ENCODE peak calls at places on chromosomes 2 and 18, in six cellular contexts. R is neural progenitor cell, I is GM23248, W is GM23338, Q is SK-N-SH, L is PC-3. C is an unnamed sample. For H3F3A, the result is how much of the 10 kb centered on the place peaks cover.

GRCh38 chr18:2442726-2443275 is 128.5 kb downstream of the METTL4 start:
- DNase-seq in R (no peak), I (peak), W (no peak), Q (no peak), L (peak), C (no peak)

GRCh38 chr18:56112013-56112749 is 524.2 kb upstream of the TCF4 start:
- DNase-seq in R (no peak), I (peak), W (no peak), Q (no peak), L (peak), C (no peak)

GRCh38 chr2:241668839-241669238 is 17.8 kb downstream of the DTYMK start:
- DNase-seq in R (no peak), I (no peak), W (no peak), Q (no peak), L (no peak), C (no peak)

GRCh38 chr2:75466708-75467311 is 93.9 kb downstream of the EVA1A start:
- DNase-seq in R (peak), I (peak), W (peak), Q (peak), L (peak), C (no peak)

GRCh38 chr2:131035112-131035825 is 58.0 kb downstream of the FAM168B start:
- DNase-seq in R (no peak), I (peak), W (peak), Q (peak), L (no peak), C (no peak)

GRCh38 chr18:74982946-74983635 is 225.8 kb downstream of the PTGR3 start:
- DNase-seq in R (no peak), I (no peak), W (no peak), Q (no peak), L (no peak), C (no peak)

GRCh38 chr2:178109813-178110212 is 2.4 kb upstream of the RBM45 start:
- DNase-seq in R (peak), I (peak), W (peak), Q (peak), L (peak), C (peak)

GRCh38 chr2:240925576-240926515 is 19.7 kb downstream of the CROCC2 start:
- DNase-seq in R (no peak), I (no peak), W (no peak), Q (peak), L (no peak), C (no peak)

GRCh38 chr2:12501469-12502147 is 215.1 kb upstream of the TRIB2 start:
- DNase-seq in R (no peak), I (peak), W (no peak), Q (no peak), L (peak), C (peak)

GRCh38 chr18:51030537-51031258 is 685 bp downstream of the SMAD4 start:
- DNase-seq in R (peak), I (peak), W (peak), Q (peak), L (peak), C (peak)

GRCh38 chr2:176156301-176156958 is 677 bp upstream of the HOXD3 start:
- DNase-seq in R (no peak), I (no peak), W (peak), Q (peak), L (no peak), C (no peak)

GRCh38 chr2:236720974-236721600 is 151.5 kb downstream of the ACKR3 start:
- DNase-seq in R (no peak), I (no peak), W (no peak), Q (peak), L (no peak), C (no peak)

GRCh38 chr18:22175326-22175725 is 5.9 kb downstream of the GATA6 start:
- DNase-seq in R (no peak), I (no peak), W (no peak), Q (no peak), L (no peak), C (no peak)

GRCh38 chr2:105788670-105789290 is 44.1 kb downstream of the NCK2 start:
- DNase-seq in R (no peak), I (no peak), W (no peak), Q (no peak), L (no peak), C (no peak)

GRCh38 chr2:12430036-12430795 is 286.5 kb upstream of the TRIB2 start:
- DNase-seq in R (no peak), I (peak), W (no peak), Q (no peak), L (peak), C (no peak)

GRCh38 chr2:187702157-187702556 is 147.9 kb upstream of the TFPI start:
- DNase-seq in R (no peak), I (no peak), W (peak), Q (no peak), L (no peak), C (no peak)

GRCh38 chr2:209380278-209380677 is 43.6 kb upstream of the MAP2 start:
- DNase-seq in R (no peak), I (no peak), W (no peak), Q (no peak), L (peak), C (peak)

GRCh38 chr2:217248312-217248935 is 388.6 kb upstream of the TNP1 start:
- DNase-seq in R (no peak), I (no peak), W (peak), Q (peak), L (no peak), C (no peak)

GRCh38 chr2:232204457-232204931 is 174.1 kb upstream of the ALPP start:
- DNase-seq in R (peak), I (peak), W (no peak), Q (no peak), L (no peak), C (no peak)

GRCh38 chr2:146544701-146545100 is 1300.1 kb upstream of the ACVR2A start:
- DNase-seq in R (no peak), I (no peak), W (no peak), Q (no peak), L (no peak), C (no peak)

GRCh38 chr2:239184179-239184578 is 216.6 kb downstream of the HDAC4 start:
- DNase-seq in R (no peak), I (no peak), W (no peak), Q (no peak), L (no peak), C (no peak)

GRCh38 chr18:48153641-48154481 is 223.4 kb upstream of the SMAD2 start:
- DNase-seq in R (no peak), I (peak), W (no peak), Q (no peak), L (peak), C (no peak)

GRCh38 chr2:67446504-67446911 is 49.4 kb downstream of the ETAA1 start:
- DNase-seq in R (no peak), I (no peak), W (no peak), Q (no peak), L (peak), C (no peak)

GRCh38 chr18:58668897-58669296 is 2.4 kb upstream of the MALT1 start:
- DNase-seq in R (no peak), I (peak), W (no peak), Q (no peak), L (peak), C (no peak)

GRCh38 chr2:127511917-127512316 is 14.4 kb downstream of the IWS1 start:
- DNase-seq in R (no peak), I (no peak), W (no peak), Q (no peak), L (no peak), C (no peak)

GRCh38 chr18:58998421-58999203 is 133.9 kb downstream of the ZNF532 start:
- DNase-seq in R (no peak), I (peak), W (no peak), Q (no peak), L (peak), C (no peak)

GRCh38 chr2:46666044-46666662 is 186.8 kb downstream of the TMEM247 start:
- DNase-seq in R (no peak), I (no peak), W (no peak), Q (no peak), L (no peak), C (no peak)

GRCh38 chr2:15074751-15075700 is 442.5 kb downstream of the LRATD1 start:
- DNase-seq in R (no peak), I (no peak), W (no peak), Q (no peak), L (no peak), C (no peak)

GRCh38 chr2:214843823-214844222 is 34.3 kb upstream of the BARD1 start:
- DNase-seq in R (no peak), I (no peak), W (no peak), Q (no peak), L (no peak), C (no peak)

GRCh38 chr2:88077076-88077475 is 9.5 kb downstream of the SMYD1 start:
- DNase-seq in R (no peak), I (no peak), W (no peak), Q (no peak), L (no peak), C (no peak)

GRCh38 chr18:33700513-33700976 is 122.5 kb downstream of the ASXL3 start:
- DNase-seq in R (no peak), I (no peak), W (no peak), Q (no peak), L (no peak), C (peak)

GRCh38 chr2:166784296-166784946 is 103.9 kb upstream of the XIRP2 start:
- DNase-seq in R (no peak), I (no peak), W (no peak), Q (no peak), L (no peak), C (no peak)

GRCh38 chr2:140436956-140437355 is 1656.8 kb upstream of the NXPH2 start:
- DNase-seq in R (peak), I (no peak), W (peak), Q (no peak), L (no peak), C (no peak)

GRCh38 chr18:33854086-33854826 is 276.2 kb downstream of the ASXL3 start:
- DNase-seq in R (no peak), I (no peak), W (no peak), Q (no peak), L (no peak), C (no peak)

GRCh38 chr2:176813526-176814179 is 398.9 kb upstream of the HNRNPA3 start:
- DNase-seq in R (no peak), I (no peak), W (peak), Q (no peak), L (no peak), C (no peak)

GRCh38 chr2:112547333-112547732 is 5.1 kb downstream of the POLR1B start:
- DNase-seq in R (no peak), I (peak), W (no peak), Q (no peak), L (no peak), C (no peak)

GRCh38 chr2:97849881-97850540 is 136.6 kb downstream of the ZAP70 start:
- DNase-seq in R (no peak), I (peak), W (no peak), Q (no peak), L (no peak), C (no peak)

GRCh38 chr18:61939032-61939674 is 46.3 kb upstream of the RNF152 start:
- DNase-seq in R (no peak), I (no peak), W (no peak), Q (no peak), L (peak), C (no peak)
- H3F3A ChIP-seq in R (under half), I (under half), W (under half), Q (under half), L (under half), C (under half)

DNA sequence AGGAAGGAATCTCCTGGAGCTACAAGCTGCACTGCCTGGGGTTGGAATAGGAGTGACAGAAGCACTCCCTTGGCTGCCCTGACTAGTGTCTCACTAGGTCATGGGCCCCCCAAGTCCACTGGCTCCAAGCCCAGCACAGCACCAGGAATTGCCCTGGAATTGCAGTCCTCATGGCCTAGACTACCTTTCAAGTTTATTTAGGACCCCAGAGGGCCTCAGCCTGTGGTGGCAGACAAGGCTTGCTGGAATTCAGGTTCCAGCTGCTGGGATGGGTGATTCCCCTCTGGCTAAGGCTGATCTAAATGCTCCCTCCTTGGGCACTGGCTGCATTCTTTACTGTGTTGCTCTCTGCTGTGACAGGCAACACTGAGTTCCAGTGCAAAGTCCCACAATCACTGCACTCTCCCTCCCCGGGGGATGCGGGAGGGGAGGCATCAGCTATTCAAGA is 14.0 kb downstream of the STRADB start:
- DNase-seq in R (no peak), I (no peak), W (no peak), Q (no peak), L (no peak), C (no peak)
- H3K4me2 ChIP-seq in R (no peak), I (no peak), W (no peak), Q (peak), L (peak), C (no peak)

GRCh38 chr2:20208487-20208882 is 16.4 kb downstream of the SDC1 start:
- DNase-seq in R (no peak), I (no peak), W (no peak), Q (no peak), L (no peak), C (peak)
- TF ChIP-seq EZH2phosphoT487 in R (no peak), I (no peak), W (no peak), Q (no peak), L (no peak), C (no peak)

DNA sequence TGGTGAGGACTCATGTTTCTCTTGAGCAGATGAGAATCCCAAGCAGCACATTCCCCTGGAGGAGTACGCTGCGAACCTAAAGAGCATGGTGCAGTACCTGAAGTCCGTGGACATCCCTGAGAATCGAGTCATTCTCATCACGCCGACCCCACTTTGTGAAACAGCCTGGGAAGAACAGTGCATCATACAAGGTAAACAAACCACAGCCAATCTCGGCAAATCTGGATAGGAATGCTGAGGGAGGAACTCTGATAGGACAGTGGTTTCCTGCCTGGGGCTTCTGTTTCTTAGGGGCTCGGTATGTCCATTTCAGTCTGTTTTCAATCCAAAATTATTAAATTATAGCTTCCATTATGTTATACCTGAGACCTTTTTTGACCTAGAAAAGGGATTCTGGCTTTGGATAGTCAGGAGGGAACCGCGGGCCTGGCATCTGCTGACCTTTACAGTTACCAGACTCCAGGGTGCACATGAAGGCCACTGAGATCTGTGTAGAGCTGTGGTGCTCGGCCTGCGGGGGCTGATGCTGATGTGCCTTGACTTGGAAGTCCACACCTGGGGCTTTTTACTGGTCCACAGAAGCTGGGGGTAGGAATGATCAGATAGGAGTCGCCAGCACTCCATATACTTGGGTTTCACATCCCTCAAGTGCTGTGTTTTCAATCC is 7.0 kb downstream of the IAH1 start:
- DNase-seq in R (no peak), I (no peak), W (no peak), Q (peak), L (peak), C (no peak)
- H3F3A ChIP-seq in R (under half), I (under half), W (under half), Q (under half), L (under half), C (under half)

C was measured in MM.1S.